ENCODE peak calls at places on chromosomes 3 and 15, in five cellular contexts. H is CD4-positive, alpha-beta T cell; Q is adrenal gland; W is bronchial epithelial cell; S is cardiac muscle cell. Y is an unnamed sample.

GRCh38 chr3:159620873-159621272 is 367.8 kb upstream of the IL12A start:
- DNase-seq in Q (no peak), H (no peak), W (peak), S (no peak), Y (peak)

GRCh38 chr15:49501586-49501985 is 78.5 kb downstream of the FGF7 start:
- DNase-seq in W (no peak), Q (no peak), H (no peak), S (no peak), Y (no peak)

GRCh38 chr15:64013179-64014043 is 32.9 kb downstream of the DAPK2 start:
- DNase-seq in Q (no peak), H (no peak), W (peak), S (no peak), Y (peak)

GRCh38 chr3:98793971-98794370 is 30.8 kb downstream of the ST3GAL6 start:
- DNase-seq in W (no peak), S (no peak), H (no peak), Q (no peak), Y (no peak)

GRCh38 chr3:49098429-49098828 is 4.6 kb upstream of the QRICH1 start:
- DNase-seq in S (no peak), W (peak), Q (peak), H (no peak), Y (peak)

GRCh38 chr3:156472150-156472549 is 82.8 kb downstream of the SSR3 start:
- DNase-seq in W (no peak), H (peak), Q (no peak), S (no peak), Y (no peak)

GRCh38 chr3:5194801-5195509 is 7.4 kb downstream of the EDEM1 start:
- DNase-seq in Q (peak), S (no peak), W (peak), H (no peak), Y (peak)

GRCh38 chr3:187165144-187165543 is 25.8 kb upstream of the RPL39L start:
- DNase-seq in W (peak), H (peak), Q (no peak), S (peak), Y (peak)

GRCh38 chr3:25855281-25855680 is 65.4 kb downstream of the OXSM start:
- DNase-seq in Q (no peak), W (peak), H (no peak), S (no peak), Y (no peak)

DNA sequence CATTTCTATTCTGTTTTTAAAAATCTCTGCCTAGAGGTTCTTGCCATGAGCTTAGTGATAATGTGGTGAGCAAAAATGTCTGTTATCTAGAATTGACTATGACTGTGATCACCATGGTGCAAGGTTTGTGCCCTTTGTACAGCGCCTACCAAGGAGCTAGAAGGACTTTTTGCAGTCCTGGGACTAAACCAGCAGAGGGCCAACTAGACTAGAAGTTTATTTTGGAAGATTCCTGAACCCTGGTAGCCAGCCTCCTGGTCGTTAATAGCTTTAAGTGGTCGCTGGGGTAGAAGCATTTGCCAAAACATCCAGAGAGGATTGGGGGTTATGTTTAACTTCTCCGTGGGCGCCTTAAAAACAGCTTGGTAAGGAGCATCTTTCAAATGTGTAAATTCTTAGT is 7.8 kb downstream of the SCG5 start:
- DNase-seq in S (peak), H (no peak), Q (no peak), W (peak), Y (no peak)
- TF ChIP-seq CTCF in S (peak), H (no peak), Q (no peak), W (peak), Y (peak)

GRCh38 chr3:173410836-173411235 is 13.3 kb downstream of the NLGN1 start:
- DNase-seq in W (no peak), H (no peak), Q (no peak), S (no peak), Y (no peak)

GRCh38 chr3:173411288-173412064 is 13.9 kb downstream of the NLGN1 start:
- DNase-seq in W (peak), H (no peak), Q (no peak), S (peak), Y (peak)
- TF ChIP-seq CTCF in W (peak), H (no peak), Q (no peak), S (peak), Y (peak)

GRCh38 chr3:76753599-76753998 is 286.3 kb upstream of the ROBO2 start:
- DNase-seq in W (no peak), Q (no peak), H (no peak), S (peak), Y (peak)

GRCh38 chr3:76760336-76760735 is 279.6 kb upstream of the ROBO2 start:
- DNase-seq in W (no peak), S (no peak), H (no peak), Q (no peak), Y (no peak)

GRCh38 chr3:76756578-76756977 is 283.3 kb upstream of the ROBO2 start:
- DNase-seq in H (no peak), Q (no peak), W (no peak), S (no peak), Y (no peak)
- TF ChIP-seq CTCF in H (no peak), Q (no peak), W (no peak), S (no peak), Y (no peak)

GRCh38 chr3:23439080-23439479 is 236.0 kb downstream of the UBE2E2 start:
- DNase-seq in Q (no peak), H (no peak), W (no peak), S (no peak), Y (no peak)

GRCh38 chr3:23431759-23432158 is 228.6 kb downstream of the UBE2E2 start:
- DNase-seq in W (no peak), H (no peak), Q (no peak), S (no peak), Y (no peak)

GRCh38 chr3:23435904-23436303 is 232.8 kb downstream of the UBE2E2 start:
- DNase-seq in Q (no peak), W (no peak), H (no peak), S (no peak), Y (no peak)

GRCh38 chr3:23438657-23439056 is 235.5 kb downstream of the UBE2E2 start:
- DNase-seq in S (no peak), W (no peak), Q (no peak), H (no peak), Y (no peak)

GRCh38 chr3:23435318-23435717 is 232.2 kb downstream of the UBE2E2 start:
- DNase-seq in H (no peak), W (no peak), Q (no peak), S (no peak), Y (no peak)
- TF ChIP-seq CTCF in H (no peak), W (no peak), Q (no peak), S (no peak), Y (no peak)

GRCh38 chr15:84934942-84935729 is 46.5 kb upstream of the PDE8A start:
- DNase-seq in H (no peak), S (peak), Q (no peak), W (no peak), Y (no peak)
- TF ChIP-seq CTCF in H (no peak), S (no peak), Q (no peak), W (peak), Y (no peak)

GRCh38 chr15:55196011-55196410 is 730 bp downstream of the RSL24D1 start:
- DNase-seq in S (no peak), W (no peak), H (no peak), Q (no peak), Y (no peak)
- TF ChIP-seq CTCF in S (no peak), W (no peak), H (no peak), Q (no peak), Y (no peak)

DNA sequence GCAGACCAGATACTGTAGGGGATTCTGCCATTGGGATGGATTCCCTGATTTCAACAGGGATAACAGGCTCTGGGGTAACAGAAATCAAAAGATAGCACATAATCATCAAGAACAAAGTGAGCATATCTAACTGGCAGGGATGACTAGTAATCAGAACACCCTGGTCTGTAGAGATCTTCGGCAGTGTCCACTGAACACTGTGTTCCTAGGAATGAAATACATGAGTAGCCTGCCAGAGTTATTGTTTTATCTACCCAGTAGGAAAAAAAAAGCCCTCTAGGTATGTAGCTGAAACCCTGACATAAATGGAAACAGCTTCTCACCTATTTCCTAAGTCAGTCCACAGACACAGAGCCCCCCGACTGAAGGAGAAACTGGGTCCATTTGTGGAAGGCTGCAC is 340.3 kb upstream of the ZNF385D start:
- DNase-seq in H (no peak), W (no peak), Q (no peak), S (no peak), Y (no peak)
- TF ChIP-seq CTCF in H (no peak), W (no peak), Q (no peak), S (no peak), Y (no peak)

DNA sequence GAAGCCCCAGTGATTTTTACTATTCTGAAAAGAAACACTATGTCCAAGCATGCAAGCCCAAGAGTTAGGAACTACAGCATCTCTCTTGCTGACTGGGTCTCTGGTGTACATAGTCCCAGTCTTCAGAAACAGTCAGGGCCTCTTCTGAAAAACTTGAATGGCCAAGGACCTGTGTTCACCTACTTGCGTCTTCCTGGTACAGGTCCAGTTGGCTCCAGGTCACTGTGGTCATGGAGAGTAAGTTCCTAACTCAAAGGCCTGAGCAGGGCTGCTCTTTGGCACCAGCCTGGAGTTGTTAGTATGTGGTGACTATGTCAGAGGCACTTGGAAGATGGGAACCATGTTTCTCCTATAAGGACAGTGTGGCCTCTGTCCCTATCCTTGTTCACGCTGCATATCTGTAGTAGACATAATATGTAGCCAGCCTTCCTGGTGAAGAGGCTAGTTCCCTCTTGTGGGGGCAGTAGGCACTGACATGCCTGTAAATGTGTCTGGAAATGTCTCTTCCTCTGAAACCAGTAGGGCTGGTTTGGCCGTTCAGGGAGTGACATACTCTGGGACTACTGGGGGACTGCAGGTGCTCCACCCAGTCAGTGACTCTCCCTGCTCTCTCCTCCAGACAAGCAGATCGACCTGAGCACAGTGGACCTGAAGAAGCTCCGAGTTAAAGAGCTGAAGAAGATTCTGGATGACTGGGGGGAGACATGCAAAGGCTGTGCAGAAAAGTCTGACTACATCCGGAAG is 2.6 kb upstream of the RBM15B start:
- DNase-seq in H (no peak), W (peak), S (no peak), Q (no peak), Y (no peak)
- TF ChIP-seq CTCF in H (no peak), W (peak), S (no peak), Q (no peak), Y (peak)

GRCh38 chr3:125143538-125143937 is 69.0 kb downstream of the SLC12A8 start:
- DNase-seq in S (no peak), H (no peak), W (no peak), Q (no peak), Y (no peak)

GRCh38 chr3:125140817-125141595 is 71.5 kb downstream of the SLC12A8 start:
- DNase-seq in H (no peak), S (no peak), W (no peak), Q (no peak), Y (no peak)

GRCh38 chr3:125142418-125142778 is 70.2 kb downstream of the SLC12A8 start:
- DNase-seq in Q (no peak), W (no peak), H (no peak), S (no peak), Y (no peak)

GRCh38 chr3:125140011-125140813 is 72.3 kb downstream of the SLC12A8 start:
- DNase-seq in S (no peak), W (peak), Q (peak), H (no peak), Y (peak)

GRCh38 chr3:125141596-125142417 is 70.7 kb downstream of the SLC12A8 start:
- DNase-seq in S (peak), Q (peak), W (no peak), H (peak), Y (no peak)
- TF ChIP-seq CTCF in S (peak), Q (peak), W (peak), H (peak), Y (no peak)

DNA sequence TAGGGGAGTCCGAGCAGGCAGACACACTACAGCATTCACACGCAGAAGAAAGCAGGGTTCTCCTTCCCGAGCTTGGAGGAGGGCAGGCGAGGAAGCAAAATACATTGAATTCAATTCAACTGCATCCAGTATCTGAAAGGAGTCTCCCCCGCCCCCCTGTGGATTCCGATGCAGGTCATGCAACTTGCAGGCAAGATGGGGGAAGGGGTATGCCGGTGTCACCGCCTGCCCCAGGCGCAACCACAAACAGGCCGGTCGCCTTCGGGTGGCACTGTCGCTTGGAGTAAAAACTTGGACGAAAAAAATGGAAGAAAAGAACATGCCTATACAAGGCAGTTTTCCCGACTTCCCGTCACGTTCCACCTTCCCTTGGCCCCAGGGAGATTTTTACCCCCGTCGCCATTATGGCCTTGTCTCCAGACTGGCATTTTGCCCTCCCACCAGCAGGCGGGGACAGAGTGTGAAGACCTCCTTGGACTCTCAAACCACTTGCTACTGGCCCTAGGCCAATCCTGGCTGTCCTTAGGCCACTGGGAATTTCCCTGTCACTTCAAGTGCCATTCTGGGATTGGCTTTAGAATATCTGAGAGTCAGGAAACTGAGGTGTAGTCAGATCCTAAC is 1.6 kb upstream of the NTRK3 start:
- DNase-seq in H (no peak), S (peak), W (no peak), Q (no peak), Y (no peak)
- TF ChIP-seq CTCF in H (no peak), S (peak), W (no peak), Q (no peak), Y (no peak)